ENCODE peak calls at places on chromosomes 13 and 19, in four cellular contexts. One of them, this sample, is unnamed.

GRCh38 chr13:49602005-49602404 is 16.6 kb upstream of the RCBTB1 start:
- DNase-seq in HFF-Myc: no peak
- DNase-seq in MM.1S: no peak
- DNase-seq in endodermal cell: no peak
- DNase-seq in this sample: no peak

GRCh38 chr19:29631450-29631849 is 25.4 kb downstream of the POP4 start:
- DNase-seq in HFF-Myc: no peak
- DNase-seq in MM.1S: no peak
- DNase-seq in endodermal cell: no peak
- DNase-seq in this sample: no peak

GRCh38 chr13:73390100-73390499 is 331.3 kb downstream of the KLF5 start:
- DNase-seq in HFF-Myc: no peak
- DNase-seq in MM.1S: no peak
- DNase-seq in endodermal cell: no peak
- DNase-seq in this sample: no peak

GRCh38 chr19:48111280-48111679 is 663 bp upstream of the PLA2G4C start:
- DNase-seq in HFF-Myc: no peak
- DNase-seq in MM.1S: no peak
- DNase-seq in endodermal cell: no peak
- DNase-seq in this sample: no peak

GRCh38 chr19:43495082-43495481 is 9.5 kb downstream of the PHLDB3 start:
- DNase-seq in HFF-Myc: no peak
- DNase-seq in MM.1S: no peak
- DNase-seq in endodermal cell: no peak
- DNase-seq in this sample: no peak

GRCh38 chr13:99916366-99917103 is 55.0 kb downstream of the ZIC5 start:
- DNase-seq in HFF-Myc: peak; percentile 52
- DNase-seq in MM.1S: peak; percentile 60
- DNase-seq in endodermal cell: peak; percentile 67
- DNase-seq in this sample: peak; percentile 94

GRCh38 chr13:37645181-37645580 is 46.6 kb upstream of the POSTN start:
- DNase-seq in HFF-Myc: no peak
- DNase-seq in MM.1S: no peak
- DNase-seq in endodermal cell: peak; percentile 63
- DNase-seq in this sample: no peak

GRCh38 chr13:73625562-73626339 is 508.5 kb downstream of the KLF12 start:
- DNase-seq in HFF-Myc: no peak
- DNase-seq in MM.1S: no peak
- DNase-seq in endodermal cell: no peak
- DNase-seq in this sample: no peak

GRCh38 chr13:93039131-93039530 is 187.5 kb upstream of the GPC6 start:
- DNase-seq in HFF-Myc: no peak
- DNase-seq in MM.1S: no peak
- DNase-seq in endodermal cell: no peak
- DNase-seq in this sample: no peak

GRCh38 chr19:45506246-45506990 is 861 bp upstream of the VASP start:
- DNase-seq in HFF-Myc: no peak
- DNase-seq in MM.1S: peak; percentile 95
- DNase-seq in endodermal cell: peak; percentile 98
- DNase-seq in this sample: peak; percentile 98

GRCh38 chr19:56619131-56619530 is 23.8 kb upstream of the SMIM17 start:
- DNase-seq in HFF-Myc: no peak
- DNase-seq in MM.1S: no peak
- DNase-seq in endodermal cell: no peak
- DNase-seq in this sample: no peak

GRCh38 chr13:100674848-100675659 is 459 bp upstream of the TMTC4 start:
- DNase-seq in HFF-Myc: peak; percentile 82
- DNase-seq in MM.1S: peak; percentile 99
- DNase-seq in endodermal cell: peak; percentile 100
- DNase-seq in this sample: peak; percentile 100

GRCh38 chr13:37618554-37618953 is 20.0 kb upstream of the POSTN start:
- DNase-seq in HFF-Myc: peak; percentile 33
- DNase-seq in MM.1S: no peak
- DNase-seq in endodermal cell: no peak
- DNase-seq in this sample: peak; percentile 77

GRCh38 chr19:55440411-55441105 is 2.5 kb downstream of the SHISA7 start:
- DNase-seq in HFF-Myc: no peak
- DNase-seq in MM.1S: no peak
- DNase-seq in endodermal cell: peak; percentile 91
- DNase-seq in this sample: peak; percentile 92

DNA sequence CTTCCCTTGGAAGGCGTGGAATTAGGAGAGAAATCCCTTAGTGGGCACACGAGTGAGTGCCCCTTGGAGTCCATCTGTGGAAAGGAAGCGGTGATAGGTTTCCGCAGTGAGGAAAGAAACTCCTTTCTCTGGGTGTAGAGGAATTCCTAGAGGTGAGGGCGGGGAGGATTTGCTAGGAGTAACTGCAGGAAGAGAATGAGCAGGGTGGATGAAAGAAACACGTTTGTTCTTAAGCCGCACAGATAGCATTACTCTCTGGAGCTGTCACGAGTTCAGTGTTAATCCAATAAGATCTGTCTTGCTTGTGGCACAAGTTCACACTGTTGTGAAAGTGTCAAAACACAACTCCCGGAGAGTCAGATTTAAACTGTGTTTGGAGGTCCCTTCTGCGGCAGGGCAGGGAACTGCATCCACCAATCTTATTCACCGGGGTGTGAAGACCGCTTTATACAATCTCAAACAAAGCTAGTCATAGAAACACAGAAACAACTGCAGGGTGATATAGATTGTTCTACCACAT is 1.2 kb downstream of the KL start:
- DNase-seq in HFF-Myc: no peak
- DNase-seq in MM.1S: peak; percentile 33
- DNase-seq in endodermal cell: peak; percentile 76
- DNase-seq in this sample: peak; percentile 74
- TF ChIP-seq CTCF in HFF-Myc: no peak
- TF ChIP-seq CTCF in MM.1S: peak; percentile 31
- TF ChIP-seq CTCF in endodermal cell: peak; percentile 76
- TF ChIP-seq CTCF in this sample: no peak

GRCh38 chr13:78806457-78806856 is 147.5 kb upstream of the OBI1 start:
- DNase-seq in HFF-Myc: no peak
- DNase-seq in MM.1S: no peak
- DNase-seq in endodermal cell: no peak
- DNase-seq in this sample: no peak
- TF ChIP-seq CTCF in HFF-Myc: no peak
- TF ChIP-seq CTCF in MM.1S: peak; percentile 33
- TF ChIP-seq CTCF in endodermal cell: peak; percentile 78
- TF ChIP-seq CTCF in this sample: no peak

DNA sequence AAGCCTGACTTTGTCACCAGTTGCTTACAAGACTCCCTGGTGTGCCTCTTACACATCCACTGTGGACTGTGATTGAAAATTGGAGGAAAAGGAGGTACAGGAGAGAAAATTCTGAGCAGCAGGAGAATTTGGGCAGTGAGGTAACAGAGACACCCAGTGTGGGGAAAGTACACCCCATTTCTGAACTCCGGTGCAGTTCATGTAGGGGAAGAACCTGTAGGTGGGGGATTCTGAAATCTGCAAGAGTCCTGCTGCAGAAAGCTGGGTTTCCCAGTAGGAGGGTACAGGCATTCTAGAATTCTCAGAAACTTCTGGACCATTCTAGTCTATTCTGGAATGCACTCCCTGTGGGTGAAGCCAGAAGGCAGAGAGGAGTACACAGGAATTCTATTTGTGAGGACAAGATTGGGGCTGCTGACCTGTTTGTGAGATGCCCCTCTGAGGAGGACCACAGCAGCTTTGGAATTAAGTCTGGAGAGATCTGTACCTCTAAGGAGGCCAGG is 54.1 kb downstream of the ALOX5AP start:
- DNase-seq in HFF-Myc: no peak
- DNase-seq in MM.1S: no peak
- DNase-seq in endodermal cell: no peak
- DNase-seq in this sample: no peak
- TF ChIP-seq CTCF in HFF-Myc: no peak
- TF ChIP-seq CTCF in MM.1S: no peak
- TF ChIP-seq CTCF in endodermal cell: no peak
- TF ChIP-seq CTCF in this sample: no peak

DNA sequence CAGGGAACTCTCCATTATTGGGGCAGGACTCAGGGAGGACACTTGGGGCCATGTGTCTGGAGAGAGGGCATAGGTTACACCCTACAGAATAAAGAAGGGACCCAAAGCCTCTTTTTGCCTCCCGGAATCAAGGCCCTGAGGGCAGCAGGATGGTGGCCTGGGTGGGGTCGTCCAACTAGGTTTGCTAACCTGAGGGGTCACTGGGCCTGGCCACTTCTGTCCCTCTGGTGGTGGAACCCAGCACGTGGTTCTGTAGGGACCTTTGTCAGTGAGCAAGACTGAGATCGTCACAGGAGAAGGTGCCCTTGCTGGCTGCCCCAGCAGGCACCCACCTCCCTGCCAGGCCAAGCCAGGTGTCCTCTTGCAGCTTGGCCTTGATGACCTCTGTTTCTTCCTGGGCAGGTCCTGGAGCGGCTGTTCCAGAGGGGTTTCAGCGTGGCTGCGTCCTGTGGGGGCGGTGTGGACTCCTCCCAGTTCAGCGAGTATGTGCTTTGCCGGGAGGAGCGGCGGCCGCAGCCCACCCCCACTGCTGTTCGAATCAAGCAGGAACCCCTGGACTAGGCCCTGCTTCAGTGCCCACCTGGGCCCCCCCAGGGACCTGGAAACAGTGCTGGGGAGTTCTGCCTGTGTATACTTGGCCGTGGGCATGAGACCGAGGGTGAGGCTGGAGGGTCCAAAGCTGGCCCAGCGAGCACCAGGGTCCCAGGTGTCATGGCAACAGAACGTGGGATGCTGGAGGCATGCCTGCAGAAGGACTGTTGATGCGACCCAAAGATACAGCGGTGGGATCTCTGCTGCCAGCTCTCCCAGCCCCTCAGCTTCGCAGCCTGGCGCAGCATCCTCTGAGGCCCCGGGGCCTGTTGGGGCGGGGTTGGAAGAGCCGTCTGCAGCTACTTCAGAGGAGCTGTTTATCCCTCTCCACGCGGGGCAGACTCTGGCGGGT is 16.0 kb downstream of the KCTD15 start:
- DNase-seq in HFF-Myc: no peak
- DNase-seq in MM.1S: no peak
- DNase-seq in endodermal cell: peak; percentile 50
- DNase-seq in this sample: peak; percentile 57
- TF ChIP-seq CTCF in HFF-Myc: no peak
- TF ChIP-seq CTCF in MM.1S: no peak
- TF ChIP-seq CTCF in endodermal cell: peak; percentile 51
- TF ChIP-seq CTCF in this sample: no peak

GRCh38 chr19:46674416-46675178 is 13.6 kb upstream of the DACT3 start:
- DNase-seq in HFF-Myc: no peak
- DNase-seq in MM.1S: no peak
- DNase-seq in endodermal cell: peak; percentile 95
- DNase-seq in this sample: no peak

DNA sequence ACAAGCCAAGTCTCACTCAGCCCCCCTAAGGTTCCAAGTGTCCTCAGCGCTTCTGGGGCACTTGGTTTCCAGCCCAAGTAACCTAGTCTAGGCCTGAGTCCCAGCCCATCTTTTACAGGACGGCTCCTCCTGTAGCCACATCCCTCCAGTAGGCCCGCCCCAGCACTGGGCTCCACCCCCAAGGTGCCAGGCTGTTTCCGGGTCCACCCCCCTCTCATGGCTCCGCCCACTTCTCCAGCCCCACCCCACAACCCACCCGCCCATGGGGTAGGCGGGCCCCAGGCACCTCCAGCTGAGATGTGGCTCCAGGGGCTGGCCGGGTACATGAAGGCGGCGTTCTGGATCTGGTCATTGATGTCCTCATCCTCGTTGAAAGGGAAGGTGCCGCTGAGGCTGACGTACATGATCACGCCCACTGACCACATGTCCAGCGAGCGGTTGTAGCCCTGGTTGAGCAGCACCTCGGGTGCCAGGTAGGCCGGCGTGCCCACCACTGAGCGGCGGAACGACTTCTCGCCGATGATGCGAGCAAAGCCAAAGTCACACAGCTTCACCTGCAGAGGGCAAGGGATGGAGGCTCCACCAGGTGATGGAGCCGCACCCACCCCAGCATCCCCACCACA is 17.2 kb upstream of the DACT3 start:
- DNase-seq in HFF-Myc: no peak
- DNase-seq in MM.1S: no peak
- DNase-seq in endodermal cell: peak; percentile 95
- DNase-seq in this sample: no peak
- TF ChIP-seq CTCF in HFF-Myc: no peak
- TF ChIP-seq CTCF in MM.1S: no peak
- TF ChIP-seq CTCF in endodermal cell: no peak
- TF ChIP-seq CTCF in this sample: no peak

DNA sequence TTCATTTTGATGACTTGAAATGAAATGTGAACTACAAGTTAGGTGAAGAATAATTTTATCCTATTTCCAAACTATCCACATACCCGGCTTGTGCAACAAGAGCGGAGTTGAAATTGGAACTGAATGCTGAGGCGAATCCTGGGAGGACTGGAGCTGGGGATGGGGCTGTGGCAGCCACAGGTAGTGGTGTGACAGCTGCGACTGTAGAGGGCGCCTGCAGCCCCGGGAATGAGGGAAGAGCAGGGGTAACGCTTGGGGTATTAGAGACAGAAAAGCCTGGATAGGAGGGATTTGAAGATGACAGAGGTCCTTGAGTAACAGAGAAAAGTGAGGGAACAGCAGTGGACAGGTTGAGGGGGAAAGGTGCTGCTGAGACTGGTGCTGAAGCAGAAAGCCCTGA is 22.0 kb upstream of the STOML3 start:
- DNase-seq in HFF-Myc: no peak
- DNase-seq in MM.1S: no peak
- DNase-seq in endodermal cell: peak; percentile 85
- DNase-seq in this sample: no peak
- TF ChIP-seq CTCF in HFF-Myc: peak; percentile 4
- TF ChIP-seq CTCF in MM.1S: no peak
- TF ChIP-seq CTCF in endodermal cell: peak; percentile 82
- TF ChIP-seq CTCF in this sample: no peak

GRCh38 chr13:59842507-59842906 is 321.2 kb downstream of the DIAPH3 start:
- DNase-seq in HFF-Myc: no peak
- DNase-seq in MM.1S: no peak
- DNase-seq in endodermal cell: no peak
- DNase-seq in this sample: no peak
- TF ChIP-seq CTCF in HFF-Myc: no peak
- TF ChIP-seq CTCF in MM.1S: no peak
- TF ChIP-seq CTCF in endodermal cell: no peak
- TF ChIP-seq CTCF in this sample: no peak

GRCh38 chr19:18587962-18588610 is 512 bp upstream of the REX1BD start:
- DNase-seq in HFF-Myc: no peak
- DNase-seq in MM.1S: no peak
- DNase-seq in endodermal cell: peak; percentile 53
- DNase-seq in this sample: peak; percentile 75

GRCh38 chr19:18590273-18591272 is 2.0 kb downstream of the REX1BD start:
- DNase-seq in HFF-Myc: no peak
- DNase-seq in MM.1S: no peak
- DNase-seq in endodermal cell: peak; percentile 99
- DNase-seq in this sample: peak; percentile 86

GRCh38 chr19:18587561-18587960 is 1.0 kb upstream of the REX1BD start:
- DNase-seq in HFF-Myc: no peak
- DNase-seq in MM.1S: no peak
- DNase-seq in endodermal cell: no peak
- DNase-seq in this sample: no peak

GRCh38 chr19:18588611-18589379 is at the start of gene REX1BD:
- DNase-seq in HFF-Myc: no peak
- DNase-seq in MM.1S: peak; percentile 88
- DNase-seq in endodermal cell: peak; percentile 95
- DNase-seq in this sample: peak; percentile 98

GRCh38 chr19:18589380-18590272 is 1.0 kb downstream of the REX1BD start:
- DNase-seq in HFF-Myc: peak; percentile 46
- DNase-seq in MM.1S: peak; percentile 76
- DNase-seq in endodermal cell: peak; percentile 95
- DNase-seq in this sample: peak; percentile 95
- TF ChIP-seq CTCF in HFF-Myc: no peak
- TF ChIP-seq CTCF in MM.1S: peak; percentile 17
- TF ChIP-seq CTCF in endodermal cell: no peak
- TF ChIP-seq CTCF in this sample: peak; percentile 8

This sample was measured in osteoblast.